ENCODE peak calls at places on chromosomes 1 and 21, in ten cellular contexts. One of them, this sample, is unnamed.

GRCh38 chr1:62396871-62397270 is 40.0 kb upstream of the USP1 start:
- DNase-seq in tibial artery: no peak
- DNase-seq in stimulated activated CD4-positive, alpha-beta T cell treated with anti-CD3 and anti-CD28 coated beads, TNF-alpha, amount 100 ng/mL, for 4 hours: no peak
- DNase-seq in HT-29: no peak
- DNase-seq in posterior vena cava: no peak
- DNase-seq in activated T-cell treated with anti-CD3 and anti-CD28 coated beads, Interleukin-2, amount 50 U/mL, for 72 hours: no peak
- DNase-seq in thyroid gland: no peak
- DNase-seq in naive thymus-derived CD4-positive, alpha-beta T cell: no peak
- DNase-seq in kidney tubule cell: no peak
- DNase-seq in H9: no peak
- DNase-seq in this sample: no peak

GRCh38 chr1:35763211-35763610 is 6.6 kb downstream of the CLSPN start:
- DNase-seq in stimulated activated CD4-positive, alpha-beta T cell treated with anti-CD3 and anti-CD28 coated beads, TNF-alpha, amount 100 ng/mL, for 4 hours: no peak
- DNase-seq in posterior vena cava: no peak
- DNase-seq in H9: no peak
- DNase-seq in kidney tubule cell: no peak
- DNase-seq in naive thymus-derived CD4-positive, alpha-beta T cell: no peak
- DNase-seq in activated T-cell treated with anti-CD3 and anti-CD28 coated beads, Interleukin-2, amount 50 U/mL, for 72 hours: no peak
- DNase-seq in HT-29: no peak
- DNase-seq in tibial artery: no peak
- DNase-seq in thyroid gland: no peak
- DNase-seq in this sample: no peak

GRCh38 chr1:96999191-96999590 is 277.6 kb downstream of the PTBP2 start:
- DNase-seq in thyroid gland: no peak
- DNase-seq in naive thymus-derived CD4-positive, alpha-beta T cell: no peak
- DNase-seq in H9: no peak
- DNase-seq in tibial artery: no peak
- DNase-seq in HT-29: no peak
- DNase-seq in stimulated activated CD4-positive, alpha-beta T cell treated with anti-CD3 and anti-CD28 coated beads, TNF-alpha, amount 100 ng/mL, for 4 hours: no peak
- DNase-seq in posterior vena cava: no peak
- DNase-seq in kidney tubule cell: no peak
- DNase-seq in activated T-cell treated with anti-CD3 and anti-CD28 coated beads, Interleukin-2, amount 50 U/mL, for 72 hours: no peak
- DNase-seq in this sample: no peak

GRCh38 chr21:34934350-34934749 is 114.8 kb downstream of the RUNX1 start:
- DNase-seq in H9: no peak
- DNase-seq in naive thymus-derived CD4-positive, alpha-beta T cell: no peak
- DNase-seq in activated T-cell treated with anti-CD3 and anti-CD28 coated beads, Interleukin-2, amount 50 U/mL, for 72 hours: peak
- DNase-seq in tibial artery: no peak
- DNase-seq in posterior vena cava: no peak
- DNase-seq in HT-29: no peak
- DNase-seq in stimulated activated CD4-positive, alpha-beta T cell treated with anti-CD3 and anti-CD28 coated beads, TNF-alpha, amount 100 ng/mL, for 4 hours: no peak
- DNase-seq in thyroid gland: no peak
- DNase-seq in kidney tubule cell: no peak
- DNase-seq in this sample: no peak

GRCh38 chr1:235351898-235352297 is 15.3 kb upstream of the TBCE start:
- DNase-seq in HT-29: no peak
- DNase-seq in stimulated activated CD4-positive, alpha-beta T cell treated with anti-CD3 and anti-CD28 coated beads, TNF-alpha, amount 100 ng/mL, for 4 hours: no peak
- DNase-seq in naive thymus-derived CD4-positive, alpha-beta T cell: no peak
- DNase-seq in kidney tubule cell: no peak
- DNase-seq in thyroid gland: no peak
- DNase-seq in activated T-cell treated with anti-CD3 and anti-CD28 coated beads, Interleukin-2, amount 50 U/mL, for 72 hours: no peak
- DNase-seq in H9: no peak
- DNase-seq in posterior vena cava: no peak
- DNase-seq in tibial artery: no peak
- DNase-seq in this sample: no peak

GRCh38 chr1:2038229-2038628 is 12.0 kb upstream of the PRKCZ start:
- DNase-seq in thyroid gland: no peak
- DNase-seq in H9: no peak
- DNase-seq in stimulated activated CD4-positive, alpha-beta T cell treated with anti-CD3 and anti-CD28 coated beads, TNF-alpha, amount 100 ng/mL, for 4 hours: no peak
- DNase-seq in tibial artery: no peak
- DNase-seq in posterior vena cava: no peak
- DNase-seq in naive thymus-derived CD4-positive, alpha-beta T cell: no peak
- DNase-seq in activated T-cell treated with anti-CD3 and anti-CD28 coated beads, Interleukin-2, amount 50 U/mL, for 72 hours: no peak
- DNase-seq in HT-29: no peak
- DNase-seq in kidney tubule cell: no peak
- DNase-seq in this sample: no peak

GRCh38 chr1:222618880-222619321 is 1.0 kb downstream of the MIA3 start:
- DNase-seq in naive thymus-derived CD4-positive, alpha-beta T cell: peak
- DNase-seq in kidney tubule cell: peak
- DNase-seq in activated T-cell treated with anti-CD3 and anti-CD28 coated beads, Interleukin-2, amount 50 U/mL, for 72 hours: peak
- DNase-seq in H9: peak
- DNase-seq in tibial artery: peak
- DNase-seq in stimulated activated CD4-positive, alpha-beta T cell treated with anti-CD3 and anti-CD28 coated beads, TNF-alpha, amount 100 ng/mL, for 4 hours: no peak
- DNase-seq in thyroid gland: peak
- DNase-seq in HT-29: peak
- DNase-seq in posterior vena cava: no peak
- DNase-seq in this sample: peak

GRCh38 chr1:153790996-153791855 is 16.0 kb downstream of the SLC27A3 start:
- DNase-seq in posterior vena cava: peak
- DNase-seq in tibial artery: no peak
- DNase-seq in naive thymus-derived CD4-positive, alpha-beta T cell: peak
- DNase-seq in HT-29: no peak
- DNase-seq in thyroid gland: no peak
- DNase-seq in activated T-cell treated with anti-CD3 and anti-CD28 coated beads, Interleukin-2, amount 50 U/mL, for 72 hours: peak
- DNase-seq in H9: no peak
- DNase-seq in kidney tubule cell: no peak
- DNase-seq in stimulated activated CD4-positive, alpha-beta T cell treated with anti-CD3 and anti-CD28 coated beads, TNF-alpha, amount 100 ng/mL, for 4 hours: no peak
- DNase-seq in this sample: no peak

GRCh38 chr1:154698320-154699096 is 90.5 kb upstream of the ADAR start:
- DNase-seq in posterior vena cava: no peak
- DNase-seq in naive thymus-derived CD4-positive, alpha-beta T cell: no peak
- DNase-seq in tibial artery: no peak
- DNase-seq in HT-29: no peak
- DNase-seq in H9: no peak
- DNase-seq in thyroid gland: no peak
- DNase-seq in stimulated activated CD4-positive, alpha-beta T cell treated with anti-CD3 and anti-CD28 coated beads, TNF-alpha, amount 100 ng/mL, for 4 hours: no peak
- DNase-seq in activated T-cell treated with anti-CD3 and anti-CD28 coated beads, Interleukin-2, amount 50 U/mL, for 72 hours: peak
- DNase-seq in kidney tubule cell: peak
- DNase-seq in this sample: no peak

GRCh38 chr1:234962340-234962989 is 166.2 kb downstream of the TOMM20 start:
- DNase-seq in posterior vena cava: peak
- DNase-seq in naive thymus-derived CD4-positive, alpha-beta T cell: no peak
- DNase-seq in tibial artery: peak
- DNase-seq in activated T-cell treated with anti-CD3 and anti-CD28 coated beads, Interleukin-2, amount 50 U/mL, for 72 hours: peak
- DNase-seq in kidney tubule cell: peak
- DNase-seq in thyroid gland: peak
- DNase-seq in stimulated activated CD4-positive, alpha-beta T cell treated with anti-CD3 and anti-CD28 coated beads, TNF-alpha, amount 100 ng/mL, for 4 hours: no peak
- DNase-seq in H9: no peak
- DNase-seq in HT-29: peak
- DNase-seq in this sample: no peak

GRCh38 chr1:160076295-160076694 is 5.0 kb upstream of the KCNJ9 start:
- DNase-seq in HT-29: no peak
- DNase-seq in stimulated activated CD4-positive, alpha-beta T cell treated with anti-CD3 and anti-CD28 coated beads, TNF-alpha, amount 100 ng/mL, for 4 hours: no peak
- DNase-seq in thyroid gland: no peak
- DNase-seq in kidney tubule cell: peak
- DNase-seq in H9: no peak
- DNase-seq in naive thymus-derived CD4-positive, alpha-beta T cell: no peak
- DNase-seq in activated T-cell treated with anti-CD3 and anti-CD28 coated beads, Interleukin-2, amount 50 U/mL, for 72 hours: no peak
- DNase-seq in posterior vena cava: no peak
- DNase-seq in tibial artery: no peak
- DNase-seq in this sample: no peak

GRCh38 chr1:67939942-67940341 is 106.7 kb upstream of the GNG12 start:
- DNase-seq in kidney tubule cell: no peak
- DNase-seq in H9: no peak
- DNase-seq in thyroid gland: no peak
- DNase-seq in HT-29: no peak
- DNase-seq in activated T-cell treated with anti-CD3 and anti-CD28 coated beads, Interleukin-2, amount 50 U/mL, for 72 hours: no peak
- DNase-seq in naive thymus-derived CD4-positive, alpha-beta T cell: no peak
- DNase-seq in tibial artery: no peak
- DNase-seq in stimulated activated CD4-positive, alpha-beta T cell treated with anti-CD3 and anti-CD28 coated beads, TNF-alpha, amount 100 ng/mL, for 4 hours: no peak
- DNase-seq in posterior vena cava: no peak
- DNase-seq in this sample: no peak

GRCh38 chr1:12572506-12572905 is 45.5 kb downstream of the DHRS3 start:
- DNase-seq in naive thymus-derived CD4-positive, alpha-beta T cell: no peak
- DNase-seq in activated T-cell treated with anti-CD3 and anti-CD28 coated beads, Interleukin-2, amount 50 U/mL, for 72 hours: no peak
- DNase-seq in H9: no peak
- DNase-seq in kidney tubule cell: peak
- DNase-seq in posterior vena cava: no peak
- DNase-seq in stimulated activated CD4-positive, alpha-beta T cell treated with anti-CD3 and anti-CD28 coated beads, TNF-alpha, amount 100 ng/mL, for 4 hours: no peak
- DNase-seq in HT-29: no peak
- DNase-seq in thyroid gland: no peak
- DNase-seq in tibial artery: no peak
- DNase-seq in this sample: no peak